ENCODE peak calls at places on chromosome 7, in nine cellular contexts. One of them, this sample, is unnamed.

GRCh38 chr7:141074162-141074989 is 512 bp downstream of the TMEM178B start:
- DNase-seq in CD8-positive, alpha-beta memory T cell: no peak
- DNase-seq in progenitor cell of endocrine pancreas: peak; percentile 29
- DNase-seq in PC-3: peak; percentile 10
- DNase-seq in prostate gland: peak; percentile 38
- DNase-seq in BJ: no peak
- DNase-seq in transverse colon: no peak
- DNase-seq in stimulated activated CD4-positive, alpha-beta T cell treated with anti-CD3 and anti-CD28 coated beads, Interleukin-2, amount 100 ng/mL, for 48 hours: peak; percentile 11
- DNase-seq in psoas muscle: peak; percentile 21
- DNase-seq in this sample: no peak

GRCh38 chr7:27400168-27400567 is 157.6 kb downstream of the EVX1 start:
- DNase-seq in CD8-positive, alpha-beta memory T cell: no peak
- DNase-seq in progenitor cell of endocrine pancreas: no peak
- DNase-seq in PC-3: no peak
- DNase-seq in prostate gland: no peak
- DNase-seq in BJ: no peak
- DNase-seq in transverse colon: no peak
- DNase-seq in stimulated activated CD4-positive, alpha-beta T cell treated with anti-CD3 and anti-CD28 coated beads, Interleukin-2, amount 100 ng/mL, for 48 hours: no peak
- DNase-seq in psoas muscle: no peak
- DNase-seq in this sample: no peak

GRCh38 chr7:22110881-22111280 is 165.2 kb upstream of the CDCA7L start:
- DNase-seq in CD8-positive, alpha-beta memory T cell: no peak
- DNase-seq in progenitor cell of endocrine pancreas: no peak
- DNase-seq in PC-3: no peak
- DNase-seq in prostate gland: no peak
- DNase-seq in BJ: no peak
- DNase-seq in transverse colon: no peak
- DNase-seq in stimulated activated CD4-positive, alpha-beta T cell treated with anti-CD3 and anti-CD28 coated beads, Interleukin-2, amount 100 ng/mL, for 48 hours: no peak
- DNase-seq in psoas muscle: no peak
- DNase-seq in this sample: no peak

GRCh38 chr7:80736371-80736770 is 97.9 kb downstream of the CD36 start:
- DNase-seq in CD8-positive, alpha-beta memory T cell: no peak
- DNase-seq in progenitor cell of endocrine pancreas: no peak
- DNase-seq in PC-3: no peak
- DNase-seq in prostate gland: no peak
- DNase-seq in BJ: no peak
- DNase-seq in transverse colon: no peak
- DNase-seq in stimulated activated CD4-positive, alpha-beta T cell treated with anti-CD3 and anti-CD28 coated beads, Interleukin-2, amount 100 ng/mL, for 48 hours: no peak
- DNase-seq in psoas muscle: no peak
- DNase-seq in this sample: no peak

GRCh38 chr7:105769951-105770628 is 106.3 kb downstream of the ATXN7L1 start:
- DNase-seq in CD8-positive, alpha-beta memory T cell: no peak
- DNase-seq in progenitor cell of endocrine pancreas: no peak
- DNase-seq in PC-3: peak; percentile 84
- DNase-seq in prostate gland: no peak
- DNase-seq in BJ: no peak
- DNase-seq in transverse colon: no peak
- DNase-seq in stimulated activated CD4-positive, alpha-beta T cell treated with anti-CD3 and anti-CD28 coated beads, Interleukin-2, amount 100 ng/mL, for 48 hours: no peak
- DNase-seq in psoas muscle: no peak
- DNase-seq in this sample: no peak

GRCh38 chr7:26630941-26631580 is 233.3 kb downstream of the SKAP2 start:
- DNase-seq in CD8-positive, alpha-beta memory T cell: no peak
- DNase-seq in progenitor cell of endocrine pancreas: no peak
- DNase-seq in PC-3: no peak
- DNase-seq in prostate gland: no peak
- DNase-seq in BJ: no peak
- DNase-seq in transverse colon: no peak
- DNase-seq in stimulated activated CD4-positive, alpha-beta T cell treated with anti-CD3 and anti-CD28 coated beads, Interleukin-2, amount 100 ng/mL, for 48 hours: no peak
- DNase-seq in psoas muscle: no peak
- DNase-seq in this sample: no peak

GRCh38 chr7:13790611-13791010 is 198.9 kb downstream of the ETV1 start:
- DNase-seq in CD8-positive, alpha-beta memory T cell: no peak
- DNase-seq in progenitor cell of endocrine pancreas: no peak
- DNase-seq in PC-3: no peak
- DNase-seq in prostate gland: no peak
- DNase-seq in BJ: no peak
- DNase-seq in transverse colon: no peak
- DNase-seq in stimulated activated CD4-positive, alpha-beta T cell treated with anti-CD3 and anti-CD28 coated beads, Interleukin-2, amount 100 ng/mL, for 48 hours: no peak
- DNase-seq in psoas muscle: no peak
- DNase-seq in this sample: no peak

GRCh38 chr7:140451716-140452115 is 27.6 kb downstream of the MKRN1 start:
- DNase-seq in CD8-positive, alpha-beta memory T cell: no peak
- DNase-seq in progenitor cell of endocrine pancreas: no peak
- DNase-seq in PC-3: no peak
- DNase-seq in prostate gland: no peak
- DNase-seq in BJ: no peak
- DNase-seq in transverse colon: no peak
- DNase-seq in stimulated activated CD4-positive, alpha-beta T cell treated with anti-CD3 and anti-CD28 coated beads, Interleukin-2, amount 100 ng/mL, for 48 hours: no peak
- DNase-seq in psoas muscle: no peak
- DNase-seq in this sample: no peak

GRCh38 chr7:47500103-47500563 is 81.8 kb downstream of the TNS3 start:
- DNase-seq in CD8-positive, alpha-beta memory T cell: no peak
- DNase-seq in progenitor cell of endocrine pancreas: no peak
- DNase-seq in PC-3: no peak
- DNase-seq in prostate gland: peak; percentile 27
- DNase-seq in BJ: no peak
- DNase-seq in transverse colon: peak; percentile 64
- DNase-seq in stimulated activated CD4-positive, alpha-beta T cell treated with anti-CD3 and anti-CD28 coated beads, Interleukin-2, amount 100 ng/mL, for 48 hours: no peak
- DNase-seq in psoas muscle: no peak
- DNase-seq in this sample: peak; percentile 64

GRCh38 chr7:121755818-121756501 is 117.0 kb upstream of the PTPRZ1 start:
- DNase-seq in CD8-positive, alpha-beta memory T cell: no peak
- DNase-seq in progenitor cell of endocrine pancreas: no peak
- DNase-seq in PC-3: no peak
- DNase-seq in prostate gland: peak; percentile 6
- DNase-seq in BJ: no peak
- DNase-seq in transverse colon: no peak
- DNase-seq in stimulated activated CD4-positive, alpha-beta T cell treated with anti-CD3 and anti-CD28 coated beads, Interleukin-2, amount 100 ng/mL, for 48 hours: no peak
- DNase-seq in psoas muscle: no peak
- DNase-seq in this sample: peak; percentile 49

GRCh38 chr7:102099474-102099873 is 187.2 kb upstream of the SH2B2 start:
- DNase-seq in CD8-positive, alpha-beta memory T cell: no peak
- DNase-seq in progenitor cell of endocrine pancreas: no peak
- DNase-seq in PC-3: no peak
- DNase-seq in prostate gland: no peak
- DNase-seq in BJ: no peak
- DNase-seq in transverse colon: no peak
- DNase-seq in stimulated activated CD4-positive, alpha-beta T cell treated with anti-CD3 and anti-CD28 coated beads, Interleukin-2, amount 100 ng/mL, for 48 hours: no peak
- DNase-seq in psoas muscle: no peak
- DNase-seq in this sample: no peak

GRCh38 chr7:11951909-11952308 is 119.9 kb upstream of the THSD7A start:
- DNase-seq in CD8-positive, alpha-beta memory T cell: no peak
- DNase-seq in progenitor cell of endocrine pancreas: no peak
- DNase-seq in PC-3: no peak
- DNase-seq in prostate gland: no peak
- DNase-seq in BJ: no peak
- DNase-seq in transverse colon: no peak
- DNase-seq in stimulated activated CD4-positive, alpha-beta T cell treated with anti-CD3 and anti-CD28 coated beads, Interleukin-2, amount 100 ng/mL, for 48 hours: no peak
- DNase-seq in psoas muscle: no peak
- DNase-seq in this sample: no peak

GRCh38 chr7:135573541-135573940 is 15.8 kb downstream of the NUP205 start:
- DNase-seq in CD8-positive, alpha-beta memory T cell: no peak
- DNase-seq in progenitor cell of endocrine pancreas: no peak
- DNase-seq in PC-3: no peak
- DNase-seq in prostate gland: no peak
- DNase-seq in BJ: no peak
- DNase-seq in transverse colon: no peak
- DNase-seq in stimulated activated CD4-positive, alpha-beta T cell treated with anti-CD3 and anti-CD28 coated beads, Interleukin-2, amount 100 ng/mL, for 48 hours: no peak
- DNase-seq in psoas muscle: no peak
- DNase-seq in this sample: no peak

GRCh38 chr7:68984331-68984730 is 613.9 kb upstream of the AUTS2 start:
- DNase-seq in CD8-positive, alpha-beta memory T cell: no peak
- DNase-seq in progenitor cell of endocrine pancreas: no peak
- DNase-seq in PC-3: no peak
- DNase-seq in prostate gland: no peak
- DNase-seq in BJ: no peak
- DNase-seq in transverse colon: no peak
- DNase-seq in stimulated activated CD4-positive, alpha-beta T cell treated with anti-CD3 and anti-CD28 coated beads, Interleukin-2, amount 100 ng/mL, for 48 hours: no peak
- DNase-seq in psoas muscle: no peak
- DNase-seq in this sample: no peak

GRCh38 chr7:105656922-105657521 is 75.7 kb upstream of the EFCAB10 start:
- DNase-seq in CD8-positive, alpha-beta memory T cell: peak; percentile 56
- DNase-seq in progenitor cell of endocrine pancreas: no peak
- DNase-seq in PC-3: peak; percentile 70
- DNase-seq in prostate gland: no peak
- DNase-seq in BJ: no peak
- DNase-seq in transverse colon: peak; percentile 51
- DNase-seq in stimulated activated CD4-positive, alpha-beta T cell treated with anti-CD3 and anti-CD28 coated beads, Interleukin-2, amount 100 ng/mL, for 48 hours: peak; percentile 76
- DNase-seq in psoas muscle: no peak
- DNase-seq in this sample: peak; percentile 44

GRCh38 chr7:98178321-98178720 is 32.9 kb upstream of the BHLHA15 start:
- DNase-seq in CD8-positive, alpha-beta memory T cell: no peak
- DNase-seq in progenitor cell of endocrine pancreas: no peak
- DNase-seq in PC-3: peak; percentile 84
- DNase-seq in prostate gland: peak; percentile 97
- DNase-seq in BJ: no peak
- DNase-seq in transverse colon: no peak
- DNase-seq in stimulated activated CD4-positive, alpha-beta T cell treated with anti-CD3 and anti-CD28 coated beads, Interleukin-2, amount 100 ng/mL, for 48 hours: no peak
- DNase-seq in psoas muscle: peak; percentile 57
- DNase-seq in this sample: peak; percentile 91

GRCh38 chr7:44222776-44223261 is 22.0 kb downstream of the YKT6 start:
- DNase-seq in CD8-positive, alpha-beta memory T cell: no peak
- DNase-seq in progenitor cell of endocrine pancreas: no peak
- DNase-seq in PC-3: no peak
- DNase-seq in prostate gland: no peak
- DNase-seq in BJ: no peak
- DNase-seq in transverse colon: no peak
- DNase-seq in stimulated activated CD4-positive, alpha-beta T cell treated with anti-CD3 and anti-CD28 coated beads, Interleukin-2, amount 100 ng/mL, for 48 hours: no peak
- DNase-seq in psoas muscle: peak; percentile 9
- DNase-seq in this sample: no peak

GRCh38 chr7:128860158-128861073 is 2.2 kb upstream of the ATP6V1F start:
- DNase-seq in CD8-positive, alpha-beta memory T cell: no peak
- DNase-seq in progenitor cell of endocrine pancreas: no peak
- DNase-seq in PC-3: no peak
- DNase-seq in prostate gland: no peak
- DNase-seq in BJ: no peak
- DNase-seq in transverse colon: no peak
- DNase-seq in stimulated activated CD4-positive, alpha-beta T cell treated with anti-CD3 and anti-CD28 coated beads, Interleukin-2, amount 100 ng/mL, for 48 hours: no peak
- DNase-seq in psoas muscle: no peak
- DNase-seq in this sample: no peak

GRCh38 chr7:142776206-142776844 is 5.6 kb downstream of the PRSS2 start:
- DNase-seq in CD8-positive, alpha-beta memory T cell: no peak
- DNase-seq in progenitor cell of endocrine pancreas: no peak
- DNase-seq in PC-3: peak; percentile 80
- DNase-seq in prostate gland: no peak
- DNase-seq in BJ: peak; percentile 8
- DNase-seq in transverse colon: no peak
- DNase-seq in stimulated activated CD4-positive, alpha-beta T cell treated with anti-CD3 and anti-CD28 coated beads, Interleukin-2, amount 100 ng/mL, for 48 hours: no peak
- DNase-seq in psoas muscle: no peak
- DNase-seq in this sample: no peak

GRCh38 chr7:142587578-142588191 is 161.6 kb upstream of the PRSS1 start:
- DNase-seq in CD8-positive, alpha-beta memory T cell: peak; percentile 11
- DNase-seq in progenitor cell of endocrine pancreas: no peak
- DNase-seq in PC-3: peak; percentile 82
- DNase-seq in prostate gland: no peak
- DNase-seq in BJ: no peak
- DNase-seq in transverse colon: no peak
- DNase-seq in stimulated activated CD4-positive, alpha-beta T cell treated with anti-CD3 and anti-CD28 coated beads, Interleukin-2, amount 100 ng/mL, for 48 hours: no peak
- DNase-seq in psoas muscle: no peak
- DNase-seq in this sample: no peak

GRCh38 chr7:99622596-99622995 is 5.8 kb downstream of the ZSCAN25 start:
- DNase-seq in CD8-positive, alpha-beta memory T cell: no peak
- DNase-seq in progenitor cell of endocrine pancreas: no peak
- DNase-seq in PC-3: no peak
- DNase-seq in prostate gland: no peak
- DNase-seq in BJ: no peak
- DNase-seq in transverse colon: no peak
- DNase-seq in stimulated activated CD4-positive, alpha-beta T cell treated with anti-CD3 and anti-CD28 coated beads, Interleukin-2, amount 100 ng/mL, for 48 hours: no peak
- DNase-seq in psoas muscle: no peak
- DNase-seq in this sample: no peak

GRCh38 chr7:151794508-151795167 is 82.3 kb downstream of the PRKAG2 start:
- DNase-seq in CD8-positive, alpha-beta memory T cell: no peak
- DNase-seq in progenitor cell of endocrine pancreas: no peak
- DNase-seq in PC-3: no peak
- DNase-seq in prostate gland: no peak
- DNase-seq in BJ: no peak
- DNase-seq in transverse colon: no peak
- DNase-seq in stimulated activated CD4-positive, alpha-beta T cell treated with anti-CD3 and anti-CD28 coated beads, Interleukin-2, amount 100 ng/mL, for 48 hours: no peak
- DNase-seq in psoas muscle: no peak
- DNase-seq in this sample: no peak

GRCh38 chr7:149827089-149827981 is 10.8 kb upstream of the ZNF862 start:
- DNase-seq in CD8-positive, alpha-beta memory T cell: no peak
- DNase-seq in progenitor cell of endocrine pancreas: no peak
- DNase-seq in PC-3: no peak
- DNase-seq in prostate gland: no peak
- DNase-seq in BJ: no peak
- DNase-seq in transverse colon: no peak
- DNase-seq in stimulated activated CD4-positive, alpha-beta T cell treated with anti-CD3 and anti-CD28 coated beads, Interleukin-2, amount 100 ng/mL, for 48 hours: no peak
- DNase-seq in psoas muscle: no peak
- DNase-seq in this sample: no peak

GRCh38 chr7:16347461-16348192 is 73.7 kb downstream of the CRPPA start:
- DNase-seq in CD8-positive, alpha-beta memory T cell: no peak
- DNase-seq in progenitor cell of endocrine pancreas: no peak
- DNase-seq in PC-3: peak; percentile 15
- DNase-seq in prostate gland: no peak
- DNase-seq in BJ: no peak
- DNase-seq in transverse colon: no peak
- DNase-seq in stimulated activated CD4-positive, alpha-beta T cell treated with anti-CD3 and anti-CD28 coated beads, Interleukin-2, amount 100 ng/mL, for 48 hours: no peak
- DNase-seq in psoas muscle: no peak
- DNase-seq in this sample: no peak

GRCh38 chr7:34657632-34658268 is at the start of gene NPSR1:
- DNase-seq in CD8-positive, alpha-beta memory T cell: no peak
- DNase-seq in progenitor cell of endocrine pancreas: no peak
- DNase-seq in PC-3: no peak
- DNase-seq in prostate gland: no peak
- DNase-seq in BJ: no peak
- DNase-seq in transverse colon: no peak
- DNase-seq in stimulated activated CD4-positive, alpha-beta T cell treated with anti-CD3 and anti-CD28 coated beads, Interleukin-2, amount 100 ng/mL, for 48 hours: no peak
- DNase-seq in psoas muscle: no peak
- DNase-seq in this sample: no peak

GRCh38 chr7:144516729-144517128 is 113.2 kb upstream of the NOBOX start:
- DNase-seq in CD8-positive, alpha-beta memory T cell: no peak
- DNase-seq in progenitor cell of endocrine pancreas: no peak
- DNase-seq in PC-3: no peak
- DNase-seq in prostate gland: no peak
- DNase-seq in BJ: no peak
- DNase-seq in transverse colon: no peak
- DNase-seq in stimulated activated CD4-positive, alpha-beta T cell treated with anti-CD3 and anti-CD28 coated beads, Interleukin-2, amount 100 ng/mL, for 48 hours: no peak
- DNase-seq in psoas muscle: no peak
- DNase-seq in this sample: no peak

GRCh38 chr7:35802649-35803048 is 1.8 kb downstream of the SEPTIN7 start:
- DNase-seq in CD8-positive, alpha-beta memory T cell: no peak
- DNase-seq in progenitor cell of endocrine pancreas: no peak
- DNase-seq in PC-3: no peak
- DNase-seq in prostate gland: no peak
- DNase-seq in BJ: no peak
- DNase-seq in transverse colon: no peak
- DNase-seq in stimulated activated CD4-positive, alpha-beta T cell treated with anti-CD3 and anti-CD28 coated beads, Interleukin-2, amount 100 ng/mL, for 48 hours: no peak
- DNase-seq in psoas muscle: no peak
- DNase-seq in this sample: no peak

GRCh38 chr7:40330408-40330807 is 195.6 kb downstream of the SUGCT start:
- DNase-seq in CD8-positive, alpha-beta memory T cell: no peak
- DNase-seq in progenitor cell of endocrine pancreas: no peak
- DNase-seq in PC-3: no peak
- DNase-seq in prostate gland: no peak
- DNase-seq in BJ: no peak
- DNase-seq in transverse colon: no peak
- DNase-seq in stimulated activated CD4-positive, alpha-beta T cell treated with anti-CD3 and anti-CD28 coated beads, Interleukin-2, amount 100 ng/mL, for 48 hours: no peak
- DNase-seq in psoas muscle: no peak
- DNase-seq in this sample: no peak

GRCh38 chr7:112985377-112985987 is 101.1 kb downstream of the GPR85 start:
- DNase-seq in CD8-positive, alpha-beta memory T cell: no peak
- DNase-seq in progenitor cell of endocrine pancreas: no peak
- DNase-seq in PC-3: peak; percentile 23
- DNase-seq in prostate gland: no peak
- DNase-seq in BJ: peak; percentile 7
- DNase-seq in transverse colon: no peak
- DNase-seq in stimulated activated CD4-positive, alpha-beta T cell treated with anti-CD3 and anti-CD28 coated beads, Interleukin-2, amount 100 ng/mL, for 48 hours: no peak
- DNase-seq in psoas muscle: no peak
- DNase-seq in this sample: no peak

GRCh38 chr7:99016196-99016595 is 127.7 kb downstream of the SMURF1 start:
- DNase-seq in CD8-positive, alpha-beta memory T cell: no peak
- DNase-seq in progenitor cell of endocrine pancreas: no peak
- DNase-seq in PC-3: no peak
- DNase-seq in prostate gland: no peak
- DNase-seq in BJ: no peak
- DNase-seq in transverse colon: no peak
- DNase-seq in stimulated activated CD4-positive, alpha-beta T cell treated with anti-CD3 and anti-CD28 coated beads, Interleukin-2, amount 100 ng/mL, for 48 hours: no peak
- DNase-seq in psoas muscle: no peak
- DNase-seq in this sample: no peak

GRCh38 chr7:66907731-66908130 is 13.3 kb upstream of the TMEM248 start:
- DNase-seq in CD8-positive, alpha-beta memory T cell: no peak
- DNase-seq in progenitor cell of endocrine pancreas: no peak
- DNase-seq in PC-3: no peak
- DNase-seq in prostate gland: no peak
- DNase-seq in BJ: no peak
- DNase-seq in transverse colon: no peak
- DNase-seq in stimulated activated CD4-positive, alpha-beta T cell treated with anti-CD3 and anti-CD28 coated beads, Interleukin-2, amount 100 ng/mL, for 48 hours: no peak
- DNase-seq in psoas muscle: no peak
- DNase-seq in this sample: no peak

This sample was measured in stomach.